ENCODE peak calls at places on chromosomes 4 and X, in eight cellular contexts. One of them, this sample, is unnamed.

GRCh38 chr4:3688018-3688998 is 77.9 kb upstream of the ADRA2C start:
- DNase-seq in AG04449: no peak
- DNase-seq in choroid plexus epithelial cell: no peak
- DNase-seq in tibial artery: no peak
- DNase-seq in RWPE2: no peak
- DNase-seq in brain microvascular endothelial cell: no peak
- DNase-seq in heart right ventricle: no peak
- DNase-seq in fibroblast of the aortic adventitia: no peak
- DNase-seq in this sample: no peak

GRCh38 chr4:13985824-13986223 is 358.3 kb upstream of the BOD1L1 start:
- DNase-seq in AG04449: no peak
- DNase-seq in choroid plexus epithelial cell: peak; percentile 59
- DNase-seq in tibial artery: no peak
- DNase-seq in RWPE2: no peak
- DNase-seq in brain microvascular endothelial cell: no peak
- DNase-seq in heart right ventricle: no peak
- DNase-seq in fibroblast of the aortic adventitia: peak; percentile 65
- DNase-seq in this sample: no peak

GRCh38 chr4:138650917-138651564 is 364.5 kb upstream of the NOCT start:
- DNase-seq in AG04449: no peak
- DNase-seq in choroid plexus epithelial cell: peak; percentile 88
- DNase-seq in tibial artery: no peak
- DNase-seq in RWPE2: no peak
- DNase-seq in brain microvascular endothelial cell: peak; percentile 85
- DNase-seq in heart right ventricle: no peak
- DNase-seq in fibroblast of the aortic adventitia: peak; percentile 91
- DNase-seq in this sample: no peak

GRCh38 chrX:123884809-123885408 is 25.1 kb downstream of the XIAP start:
- DNase-seq in AG04449: no peak
- DNase-seq in choroid plexus epithelial cell: peak; percentile 70
- DNase-seq in tibial artery: no peak
- DNase-seq in RWPE2: no peak
- DNase-seq in brain microvascular endothelial cell: peak; percentile 39
- DNase-seq in heart right ventricle: no peak
- DNase-seq in fibroblast of the aortic adventitia: peak; percentile 73
- DNase-seq in this sample: no peak

GRCh38 chr4:103496800-103497199 is 223.0 kb downstream of the TACR3 start:
- DNase-seq in AG04449: no peak
- DNase-seq in choroid plexus epithelial cell: no peak
- DNase-seq in tibial artery: no peak
- DNase-seq in RWPE2: no peak
- DNase-seq in brain microvascular endothelial cell: no peak
- DNase-seq in heart right ventricle: no peak
- DNase-seq in fibroblast of the aortic adventitia: no peak
- DNase-seq in this sample: no peak

GRCh38 chrX:150329888-150330287 is 33.2 kb upstream of the MAMLD1 start:
- DNase-seq in AG04449: no peak
- DNase-seq in choroid plexus epithelial cell: no peak
- DNase-seq in tibial artery: no peak
- DNase-seq in RWPE2: no peak
- DNase-seq in brain microvascular endothelial cell: no peak
- DNase-seq in heart right ventricle: no peak
- DNase-seq in fibroblast of the aortic adventitia: peak; percentile 5
- DNase-seq in this sample: no peak

GRCh38 chrX:95889279-95889678 is 795.4 kb upstream of the DIAPH2 start:
- DNase-seq in AG04449: no peak
- DNase-seq in choroid plexus epithelial cell: no peak
- DNase-seq in tibial artery: no peak
- DNase-seq in RWPE2: no peak
- DNase-seq in brain microvascular endothelial cell: no peak
- DNase-seq in heart right ventricle: no peak
- DNase-seq in fibroblast of the aortic adventitia: no peak
- DNase-seq in this sample: no peak

GRCh38 chr4:45621926-45622325 is 501.9 kb downstream of the GABRG1 start:
- DNase-seq in AG04449: no peak
- DNase-seq in choroid plexus epithelial cell: peak; percentile 13
- DNase-seq in tibial artery: no peak
- DNase-seq in RWPE2: no peak
- DNase-seq in brain microvascular endothelial cell: peak; percentile 2
- DNase-seq in heart right ventricle: no peak
- DNase-seq in fibroblast of the aortic adventitia: peak; percentile 1
- DNase-seq in this sample: no peak

GRCh38 chr4:1375051-1375721 is 28.2 kb downstream of the UVSSA start:
- DNase-seq in AG04449: no peak
- DNase-seq in choroid plexus epithelial cell: no peak
- DNase-seq in tibial artery: peak; percentile 14
- DNase-seq in RWPE2: peak; percentile 58
- DNase-seq in brain microvascular endothelial cell: no peak
- DNase-seq in heart right ventricle: peak; percentile 8
- DNase-seq in fibroblast of the aortic adventitia: no peak
- DNase-seq in this sample: no peak

GRCh38 chrX:134821901-134822300 is 163.6 kb upstream of the PLAC1 start:
- DNase-seq in AG04449: no peak
- DNase-seq in choroid plexus epithelial cell: no peak
- DNase-seq in tibial artery: no peak
- DNase-seq in RWPE2: no peak
- DNase-seq in brain microvascular endothelial cell: no peak
- DNase-seq in heart right ventricle: no peak
- DNase-seq in fibroblast of the aortic adventitia: no peak
- DNase-seq in this sample: no peak

GRCh38 chrX:12567857-12568256 is 223.4 kb upstream of the PRPS2 start:
- DNase-seq in AG04449: no peak
- DNase-seq in choroid plexus epithelial cell: peak; percentile 17
- DNase-seq in tibial artery: no peak
- DNase-seq in RWPE2: no peak
- DNase-seq in brain microvascular endothelial cell: peak; percentile 5
- DNase-seq in heart right ventricle: no peak
- DNase-seq in fibroblast of the aortic adventitia: peak; percentile 31
- DNase-seq in this sample: no peak

GRCh38 chrX:29941292-29941691 is 274.1 kb upstream of the MAGEB2 start:
- DNase-seq in AG04449: no peak
- DNase-seq in choroid plexus epithelial cell: peak; percentile 40
- DNase-seq in tibial artery: no peak
- DNase-seq in RWPE2: no peak
- DNase-seq in brain microvascular endothelial cell: peak; percentile 45
- DNase-seq in heart right ventricle: no peak
- DNase-seq in fibroblast of the aortic adventitia: peak; percentile 5
- DNase-seq in this sample: no peak

GRCh38 chr4:56799291-56799823 is 22.1 kb downstream of the SPINK2 start:
- DNase-seq in AG04449: no peak
- DNase-seq in choroid plexus epithelial cell: no peak
- DNase-seq in tibial artery: no peak
- DNase-seq in RWPE2: no peak
- DNase-seq in brain microvascular endothelial cell: no peak
- DNase-seq in heart right ventricle: no peak
- DNase-seq in fibroblast of the aortic adventitia: peak; percentile 4
- DNase-seq in this sample: no peak

GRCh38 chr4:59969909-59970308 is 1230.2 kb upstream of the ADGRL3 start:
- DNase-seq in AG04449: no peak
- DNase-seq in choroid plexus epithelial cell: no peak
- DNase-seq in tibial artery: no peak
- DNase-seq in RWPE2: no peak
- DNase-seq in brain microvascular endothelial cell: no peak
- DNase-seq in heart right ventricle: no peak
- DNase-seq in fibroblast of the aortic adventitia: no peak
- DNase-seq in this sample: no peak

GRCh38 chrX:35499071-35499862 is 298.9 kb upstream of the MAGEB16 start:
- DNase-seq in AG04449: no peak
- DNase-seq in choroid plexus epithelial cell: no peak
- DNase-seq in tibial artery: no peak
- DNase-seq in RWPE2: no peak
- DNase-seq in brain microvascular endothelial cell: no peak
- DNase-seq in heart right ventricle: no peak
- DNase-seq in fibroblast of the aortic adventitia: no peak
- DNase-seq in this sample: peak; percentile 20

GRCh38 chr4:165502919-165503907 is 124.4 kb downstream of the CPE start:
- DNase-seq in AG04449: no peak
- DNase-seq in choroid plexus epithelial cell: peak; percentile 87
- DNase-seq in tibial artery: no peak
- DNase-seq in RWPE2: no peak
- DNase-seq in brain microvascular endothelial cell: peak; percentile 17
- DNase-seq in heart right ventricle: no peak
- DNase-seq in fibroblast of the aortic adventitia: peak; percentile 85
- DNase-seq in this sample: no peak

DNA sequence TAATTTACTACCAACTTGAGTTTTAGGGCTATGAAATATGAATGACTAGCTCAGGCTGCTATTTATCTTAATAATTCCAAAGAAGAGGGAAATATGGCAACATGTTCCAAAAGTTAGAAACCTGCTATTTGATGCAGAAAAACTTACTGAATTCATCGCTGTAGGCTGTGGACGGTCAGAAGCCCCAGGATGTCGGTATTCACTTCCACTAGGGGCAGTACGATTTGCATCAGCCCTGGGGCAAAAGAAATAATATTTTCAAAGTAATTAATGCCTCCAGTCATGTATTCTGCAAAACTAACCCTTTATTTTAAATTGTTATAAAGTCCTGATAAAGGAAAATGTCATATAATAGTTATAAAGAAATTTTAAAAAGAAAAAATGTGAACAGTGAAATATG is 4.5 kb downstream of the PLRG1 start:
- DNase-seq in AG04449: no peak
- DNase-seq in choroid plexus epithelial cell: no peak
- DNase-seq in tibial artery: no peak
- DNase-seq in RWPE2: no peak
- DNase-seq in brain microvascular endothelial cell: no peak
- DNase-seq in heart right ventricle: no peak
- DNase-seq in fibroblast of the aortic adventitia: no peak
- DNase-seq in this sample: no peak
- TF ChIP-seq CTCF in AG04449: no peak
- TF ChIP-seq CTCF in choroid plexus epithelial cell: peak; percentile 47
- TF ChIP-seq CTCF in tibial artery: no peak
- TF ChIP-seq CTCF in RWPE2: no peak
- TF ChIP-seq CTCF in brain microvascular endothelial cell: peak; percentile 49
- TF ChIP-seq CTCF in heart right ventricle: no peak
- TF ChIP-seq CTCF in fibroblast of the aortic adventitia: no peak
- TF ChIP-seq CTCF in this sample: no peak

GRCh38 chrX:21440911-21441310 is 66.7 kb downstream of the CNKSR2 start:
- DNase-seq in AG04449: no peak
- DNase-seq in choroid plexus epithelial cell: no peak
- DNase-seq in tibial artery: no peak
- DNase-seq in RWPE2: no peak
- DNase-seq in brain microvascular endothelial cell: no peak
- DNase-seq in heart right ventricle: no peak
- DNase-seq in fibroblast of the aortic adventitia: no peak
- DNase-seq in this sample: no peak

DNA sequence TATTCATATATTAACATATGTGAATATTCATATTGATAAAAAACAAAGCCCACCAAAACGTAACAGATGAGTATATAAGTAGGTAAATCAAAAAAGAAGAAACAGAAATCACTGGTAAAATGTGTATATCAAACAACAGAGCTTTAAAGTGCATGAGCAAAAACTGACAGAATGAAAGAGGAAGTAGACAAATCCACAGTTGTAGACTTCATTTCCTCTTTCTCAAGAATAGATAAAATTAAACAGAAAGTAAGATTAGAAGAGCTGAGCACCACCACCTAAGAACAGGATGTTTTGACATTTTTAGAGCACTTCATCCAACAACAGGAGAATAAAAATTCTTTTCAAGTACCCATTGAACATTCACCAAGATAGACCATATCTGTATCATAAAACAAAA is 64.6 kb downstream of the CNKSR2 start:
- DNase-seq in AG04449: no peak
- DNase-seq in choroid plexus epithelial cell: no peak
- DNase-seq in tibial artery: no peak
- DNase-seq in RWPE2: no peak
- DNase-seq in brain microvascular endothelial cell: no peak
- DNase-seq in heart right ventricle: no peak
- DNase-seq in fibroblast of the aortic adventitia: no peak
- DNase-seq in this sample: peak; percentile 7
- H3K4me3 ChIP-seq in AG04449: no peak overlapping the region
- H3K4me3 ChIP-seq in choroid plexus epithelial cell: no peak overlapping the region
- H3K4me3 ChIP-seq in tibial artery: no peak overlapping the region
- H3K4me3 ChIP-seq in RWPE2: no peak overlapping the region
- H3K4me3 ChIP-seq in brain microvascular endothelial cell: no peak overlapping the region
- H3K4me3 ChIP-seq in heart right ventricle: no peak overlapping the region
- H3K4me3 ChIP-seq in fibroblast of the aortic adventitia: no peak overlapping the region
- H3K4me3 ChIP-seq in this sample: no peak overlapping the region

GRCh38 chr4:17939061-17939460 is 82.5 kb downstream of the LCORL start:
- DNase-seq in AG04449: no peak
- DNase-seq in choroid plexus epithelial cell: no peak
- DNase-seq in tibial artery: no peak
- DNase-seq in RWPE2: no peak
- DNase-seq in brain microvascular endothelial cell: no peak
- DNase-seq in heart right ventricle: no peak
- DNase-seq in fibroblast of the aortic adventitia: no peak
- DNase-seq in this sample: no peak

GRCh38 chr4:17932041-17932440 is 89.5 kb downstream of the LCORL start:
- DNase-seq in AG04449: no peak
- DNase-seq in choroid plexus epithelial cell: peak; percentile 30
- DNase-seq in tibial artery: no peak
- DNase-seq in RWPE2: no peak
- DNase-seq in brain microvascular endothelial cell: no peak
- DNase-seq in heart right ventricle: no peak
- DNase-seq in fibroblast of the aortic adventitia: no peak
- DNase-seq in this sample: no peak

GRCh38 chr4:17934286-17934685 is 87.3 kb downstream of the LCORL start:
- DNase-seq in AG04449: no peak
- DNase-seq in choroid plexus epithelial cell: peak; percentile 34
- DNase-seq in tibial artery: no peak
- DNase-seq in RWPE2: no peak
- DNase-seq in brain microvascular endothelial cell: no peak
- DNase-seq in heart right ventricle: no peak
- DNase-seq in fibroblast of the aortic adventitia: peak; percentile 36
- DNase-seq in this sample: no peak
- TF ChIP-seq CTCF in AG04449: no peak
- TF ChIP-seq CTCF in choroid plexus epithelial cell: peak; percentile 44
- TF ChIP-seq CTCF in tibial artery: no peak
- TF ChIP-seq CTCF in RWPE2: peak; percentile 38
- TF ChIP-seq CTCF in brain microvascular endothelial cell: no peak
- TF ChIP-seq CTCF in heart right ventricle: no peak
- TF ChIP-seq CTCF in fibroblast of the aortic adventitia: peak; percentile 31
- TF ChIP-seq CTCF in this sample: no peak

GRCh38 chrX:42754129-42754528 is 23.8 kb downstream of the PPP1R2C start:
- DNase-seq in AG04449: no peak
- DNase-seq in choroid plexus epithelial cell: no peak
- DNase-seq in tibial artery: no peak
- DNase-seq in RWPE2: no peak
- DNase-seq in brain microvascular endothelial cell: no peak
- DNase-seq in heart right ventricle: no peak
- DNase-seq in fibroblast of the aortic adventitia: no peak
- DNase-seq in this sample: no peak

GRCh38 chrX:42754582-42754981 is 23.4 kb downstream of the PPP1R2C start:
- DNase-seq in AG04449: no peak
- DNase-seq in choroid plexus epithelial cell: no peak
- DNase-seq in tibial artery: no peak
- DNase-seq in RWPE2: no peak
- DNase-seq in brain microvascular endothelial cell: no peak
- DNase-seq in heart right ventricle: no peak
- DNase-seq in fibroblast of the aortic adventitia: no peak
- DNase-seq in this sample: no peak

GRCh38 chrX:42752730-42753129 is 25.2 kb downstream of the PPP1R2C start:
- DNase-seq in AG04449: no peak
- DNase-seq in choroid plexus epithelial cell: no peak
- DNase-seq in tibial artery: no peak
- DNase-seq in RWPE2: no peak
- DNase-seq in brain microvascular endothelial cell: no peak
- DNase-seq in heart right ventricle: peak; percentile 6
- DNase-seq in fibroblast of the aortic adventitia: peak; percentile 39
- DNase-seq in this sample: no peak

GRCh38 chrX:42759881-42760280 is 18.1 kb downstream of the PPP1R2C start:
- DNase-seq in AG04449: no peak
- DNase-seq in choroid plexus epithelial cell: no peak
- DNase-seq in tibial artery: no peak
- DNase-seq in RWPE2: no peak
- DNase-seq in brain microvascular endothelial cell: no peak
- DNase-seq in heart right ventricle: no peak
- DNase-seq in fibroblast of the aortic adventitia: no peak
- DNase-seq in this sample: no peak

GRCh38 chrX:42755820-42756219 is 22.1 kb downstream of the PPP1R2C start:
- DNase-seq in AG04449: peak; percentile 17
- DNase-seq in choroid plexus epithelial cell: peak; percentile 52
- DNase-seq in tibial artery: peak; percentile 56
- DNase-seq in RWPE2: no peak
- DNase-seq in brain microvascular endothelial cell: peak; percentile 13
- DNase-seq in heart right ventricle: peak; percentile 27
- DNase-seq in fibroblast of the aortic adventitia: peak; percentile 67
- DNase-seq in this sample: no peak
- H3K4me3 ChIP-seq in AG04449: no peak overlapping the region
- H3K4me3 ChIP-seq in choroid plexus epithelial cell: no peak overlapping the region
- H3K4me3 ChIP-seq in tibial artery: no peak overlapping the region
- H3K4me3 ChIP-seq in RWPE2: no peak overlapping the region
- H3K4me3 ChIP-seq in brain microvascular endothelial cell: no peak overlapping the region
- H3K4me3 ChIP-seq in heart right ventricle: no peak overlapping the region
- H3K4me3 ChIP-seq in fibroblast of the aortic adventitia: no peak overlapping the region
- H3K4me3 ChIP-seq in this sample: no peak overlapping the region